ENCODE peak calls at places on chromosomes 11 and 22, in seven cellular contexts. One of them, this sample, is unnamed.

GRCh38 chr11:71284525-71285092 is 32.2 kb upstream of the SHANK2 start:
- DNase-seq in psoas muscle: no peak
- DNase-seq in transverse colon: peak; percentile 55
- DNase-seq in testis: no peak
- DNase-seq in mammary epithelial cell: no peak
- DNase-seq in suprapubic skin: peak; percentile 67
- DNase-seq in stomach: peak; percentile 54
- DNase-seq in this sample: no peak

GRCh38 chr11:117993988-117994741 is 8.0 kb downstream of the IL10RA start:
- DNase-seq in psoas muscle: peak; percentile 32
- DNase-seq in transverse colon: no peak
- DNase-seq in testis: peak; percentile 43
- DNase-seq in mammary epithelial cell: no peak
- DNase-seq in suprapubic skin: no peak
- DNase-seq in stomach: no peak
- DNase-seq in this sample: no peak

GRCh38 chr11:6438979-6439571 is 1.7 kb downstream of the HPX start:
- DNase-seq in psoas muscle: no peak
- DNase-seq in transverse colon: peak; percentile 62
- DNase-seq in testis: peak; percentile 57
- DNase-seq in mammary epithelial cell: peak; percentile 41
- DNase-seq in suprapubic skin: no peak
- DNase-seq in stomach: peak; percentile 68
- DNase-seq in this sample: peak; percentile 57

GRCh38 chr22:42692239-42693054 is 28.2 kb downstream of the A4GALT start:
- DNase-seq in psoas muscle: no peak
- DNase-seq in transverse colon: no peak
- DNase-seq in testis: no peak
- DNase-seq in mammary epithelial cell: no peak
- DNase-seq in suprapubic skin: no peak
- DNase-seq in stomach: no peak
- DNase-seq in this sample: no peak

GRCh38 chr11:59660621-59661020 is 8.2 kb downstream of the PATL1 start:
- DNase-seq in psoas muscle: no peak
- DNase-seq in transverse colon: no peak
- DNase-seq in testis: no peak
- DNase-seq in mammary epithelial cell: no peak
- DNase-seq in suprapubic skin: no peak
- DNase-seq in stomach: no peak
- DNase-seq in this sample: no peak

GRCh38 chr11:68370211-68371111 is 58.1 kb downstream of the LRP5 start:
- DNase-seq in psoas muscle: no peak
- DNase-seq in transverse colon: peak; percentile 62
- DNase-seq in testis: peak; percentile 30
- DNase-seq in mammary epithelial cell: no peak
- DNase-seq in suprapubic skin: no peak
- DNase-seq in stomach: no peak
- DNase-seq in this sample: no peak

GRCh38 chr11:88455974-88456373 is 118.4 kb upstream of the CTSC start:
- DNase-seq in psoas muscle: no peak
- DNase-seq in transverse colon: no peak
- DNase-seq in testis: no peak
- DNase-seq in mammary epithelial cell: no peak
- DNase-seq in suprapubic skin: no peak
- DNase-seq in stomach: no peak
- DNase-seq in this sample: no peak

GRCh38 chr11:101446238-101446637 is 137.6 kb downstream of the TRPC6 start:
- DNase-seq in psoas muscle: no peak
- DNase-seq in transverse colon: no peak
- DNase-seq in testis: no peak
- DNase-seq in mammary epithelial cell: peak; percentile 34
- DNase-seq in suprapubic skin: no peak
- DNase-seq in stomach: no peak
- DNase-seq in this sample: no peak

GRCh38 chr11:10295056-10295901 is 1.3 kb upstream of the SBF2 start:
- DNase-seq in psoas muscle: no peak
- DNase-seq in transverse colon: no peak
- DNase-seq in testis: no peak
- DNase-seq in mammary epithelial cell: no peak
- DNase-seq in suprapubic skin: no peak
- DNase-seq in stomach: no peak
- DNase-seq in this sample: no peak

GRCh38 chr11:111935331-111936044 is 1.7 kb upstream of the DIXDC1 start:
- DNase-seq in psoas muscle: no peak
- DNase-seq in transverse colon: no peak
- DNase-seq in testis: no peak
- DNase-seq in mammary epithelial cell: no peak
- DNase-seq in suprapubic skin: no peak
- DNase-seq in stomach: no peak
- DNase-seq in this sample: no peak

GRCh38 chr22:28366856-28367255 is 312.8 kb downstream of the TTC28 start:
- DNase-seq in psoas muscle: no peak
- DNase-seq in transverse colon: no peak
- DNase-seq in testis: no peak
- DNase-seq in mammary epithelial cell: no peak
- DNase-seq in suprapubic skin: no peak
- DNase-seq in stomach: no peak
- DNase-seq in this sample: no peak

GRCh38 chr11:57338152-57338551 is at the start of gene P2RX3:
- DNase-seq in psoas muscle: no peak
- DNase-seq in transverse colon: no peak
- DNase-seq in testis: no peak
- DNase-seq in mammary epithelial cell: no peak
- DNase-seq in suprapubic skin: no peak
- DNase-seq in stomach: no peak
- DNase-seq in this sample: no peak

GRCh38 chr11:63015521-63016215 is at the start of gene SLC22A8:
- DNase-seq in psoas muscle: no peak
- DNase-seq in transverse colon: no peak
- DNase-seq in testis: peak; percentile 40
- DNase-seq in mammary epithelial cell: no peak
- DNase-seq in suprapubic skin: peak; percentile 72
- DNase-seq in stomach: no peak
- DNase-seq in this sample: no peak

GRCh38 chr11:128552783-128553661 is 34.3 kb downstream of the ETS1 start:
- DNase-seq in psoas muscle: no peak
- DNase-seq in transverse colon: peak; percentile 37
- DNase-seq in testis: no peak
- DNase-seq in mammary epithelial cell: peak; percentile 94
- DNase-seq in suprapubic skin: no peak
- DNase-seq in stomach: no peak
- DNase-seq in this sample: peak; percentile 74

GRCh38 chr22:32823024-32823730 is 21.7 kb downstream of the TIMP3 start:
- DNase-seq in psoas muscle: no peak
- DNase-seq in transverse colon: peak; percentile 45
- DNase-seq in testis: peak; percentile 57
- DNase-seq in mammary epithelial cell: no peak
- DNase-seq in suprapubic skin: no peak
- DNase-seq in stomach: peak; percentile 53
- DNase-seq in this sample: no peak

GRCh38 chr11:112748713-112749481 is 212.3 kb upstream of the NCAM1 start:
- DNase-seq in psoas muscle: no peak
- DNase-seq in transverse colon: no peak
- DNase-seq in testis: no peak
- DNase-seq in mammary epithelial cell: no peak
- DNase-seq in suprapubic skin: no peak
- DNase-seq in stomach: no peak
- DNase-seq in this sample: peak; percentile 33

GRCh38 chr22:44188986-44189630 is 8.4 kb downstream of the PARVG start:
- DNase-seq in psoas muscle: no peak
- DNase-seq in transverse colon: no peak
- DNase-seq in testis: no peak
- DNase-seq in mammary epithelial cell: no peak
- DNase-seq in suprapubic skin: no peak
- DNase-seq in stomach: no peak
- DNase-seq in this sample: no peak

GRCh38 chr11:57885298-57886035 is 123.9 kb downstream of the CTNND1 start:
- DNase-seq in psoas muscle: no peak
- DNase-seq in transverse colon: no peak
- DNase-seq in testis: peak; percentile 58
- DNase-seq in mammary epithelial cell: peak; percentile 36
- DNase-seq in suprapubic skin: no peak
- DNase-seq in stomach: no peak
- DNase-seq in this sample: no peak

GRCh38 chr22:41215409-41215808 is 10.3 kb downstream of the L3MBTL2 start:
- DNase-seq in psoas muscle: no peak
- DNase-seq in transverse colon: no peak
- DNase-seq in testis: no peak
- DNase-seq in mammary epithelial cell: no peak
- DNase-seq in suprapubic skin: no peak
- DNase-seq in stomach: no peak
- DNase-seq in this sample: no peak

GRCh38 chr11:66326261-66327111 is 9.6 kb upstream of the CD248 start:
- DNase-seq in psoas muscle: peak; percentile 74
- DNase-seq in transverse colon: no peak
- DNase-seq in testis: no peak
- DNase-seq in mammary epithelial cell: no peak
- DNase-seq in suprapubic skin: no peak
- DNase-seq in stomach: no peak
- DNase-seq in this sample: no peak

GRCh38 chr11:75465701-75466531 is 32.9 kb upstream of the KLHL35 start:
- DNase-seq in psoas muscle: no peak
- DNase-seq in transverse colon: no peak
- DNase-seq in testis: no peak
- DNase-seq in mammary epithelial cell: no peak
- DNase-seq in suprapubic skin: no peak
- DNase-seq in stomach: no peak
- DNase-seq in this sample: no peak

GRCh38 chr11:126890561-126890960 is 110.0 kb downstream of the KIRREL3 start:
- DNase-seq in psoas muscle: no peak
- DNase-seq in transverse colon: no peak
- DNase-seq in testis: no peak
- DNase-seq in mammary epithelial cell: no peak
- DNase-seq in suprapubic skin: no peak
- DNase-seq in stomach: no peak
- DNase-seq in this sample: peak; percentile 57

GRCh38 chr11:2694995-2695939 is 4.5 kb downstream of the KCNQ1OT1 start:
- DNase-seq in psoas muscle: no peak
- DNase-seq in transverse colon: no peak
- DNase-seq in testis: no peak
- DNase-seq in mammary epithelial cell: no peak
- DNase-seq in suprapubic skin: peak; percentile 37
- DNase-seq in stomach: no peak
- DNase-seq in this sample: no peak

GRCh38 chr11:86291466-86292262 is 10.4 kb upstream of the HIKESHI start:
- DNase-seq in psoas muscle: no peak
- DNase-seq in transverse colon: peak; percentile 25
- DNase-seq in testis: peak; percentile 60
- DNase-seq in mammary epithelial cell: peak; percentile 70
- DNase-seq in suprapubic skin: no peak
- DNase-seq in stomach: peak; percentile 47
- DNase-seq in this sample: peak; percentile 47

GRCh38 chr11:13068211-13068610 is 59.1 kb downstream of the RASSF10 start:
- DNase-seq in psoas muscle: no peak
- DNase-seq in transverse colon: no peak
- DNase-seq in testis: no peak
- DNase-seq in mammary epithelial cell: no peak
- DNase-seq in suprapubic skin: no peak
- DNase-seq in stomach: no peak
- DNase-seq in this sample: no peak

GRCh38 chr11:35148163-35148562 is 9.2 kb downstream of the CD44 start:
- DNase-seq in psoas muscle: no peak
- DNase-seq in transverse colon: no peak
- DNase-seq in testis: no peak
- DNase-seq in mammary epithelial cell: no peak
- DNase-seq in suprapubic skin: no peak
- DNase-seq in stomach: no peak
- DNase-seq in this sample: no peak

GRCh38 chr22:24338701-24339451 is 68.2 kb downstream of the SPECC1L start:
- DNase-seq in psoas muscle: peak; percentile 27
- DNase-seq in transverse colon: no peak
- DNase-seq in testis: no peak
- DNase-seq in mammary epithelial cell: peak; percentile 6
- DNase-seq in suprapubic skin: no peak
- DNase-seq in stomach: no peak
- DNase-seq in this sample: no peak

DNA sequence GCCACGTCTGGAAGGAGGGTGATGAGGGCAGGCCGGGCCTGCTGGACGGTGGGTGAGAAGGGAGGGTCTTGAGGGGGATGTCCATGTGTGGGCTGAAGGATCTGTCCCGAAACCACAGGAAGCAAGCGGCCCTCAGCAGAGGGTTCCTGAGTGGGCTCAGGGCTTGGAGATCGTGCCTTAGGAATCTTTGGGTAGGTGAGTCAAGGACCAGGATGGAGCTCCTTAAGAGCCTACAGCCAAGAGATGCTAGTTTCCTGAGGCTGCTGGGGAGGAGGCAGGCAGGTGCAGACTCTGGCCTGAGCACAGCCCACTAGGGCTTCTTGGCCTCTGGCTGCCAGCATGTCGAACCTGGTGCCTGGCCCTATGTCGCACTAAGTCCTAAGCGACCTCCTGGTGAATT is 19.3 kb downstream of the GNAZ start:
- DNase-seq in psoas muscle: no peak
- DNase-seq in transverse colon: no peak
- DNase-seq in testis: no peak
- DNase-seq in mammary epithelial cell: no peak
- DNase-seq in suprapubic skin: no peak
- DNase-seq in stomach: no peak
- DNase-seq in this sample: no peak
- H3K27me3 ChIP-seq in psoas muscle: no peaks in the 10 kb centered on the region
- H3K27me3 ChIP-seq in transverse colon: no peaks in the 10 kb centered on the region
- H3K27me3 ChIP-seq in testis: no peaks in the 10 kb centered on the region
- H3K27me3 ChIP-seq in mammary epithelial cell: no peaks in the 10 kb centered on the region
- H3K27me3 ChIP-seq in suprapubic skin: no peaks in the 10 kb centered on the region
- H3K27me3 ChIP-seq in stomach: no peaks in the 10 kb centered on the region
- H3K27me3 ChIP-seq in this sample: no peaks in the 10 kb centered on the region

GRCh38 chr11:37657645-37658044 is 1059.6 kb upstream of the RAG2 start:
- DNase-seq in psoas muscle: no peak
- DNase-seq in transverse colon: no peak
- DNase-seq in testis: no peak
- DNase-seq in mammary epithelial cell: peak; percentile 29
- DNase-seq in suprapubic skin: no peak
- DNase-seq in stomach: no peak
- DNase-seq in this sample: no peak
- TF ChIP-seq CTCF in psoas muscle: no peak
- TF ChIP-seq CTCF in transverse colon: no peak
- TF ChIP-seq CTCF in testis: peak; percentile 40
- TF ChIP-seq CTCF in mammary epithelial cell: peak; percentile 74
- TF ChIP-seq CTCF in suprapubic skin: no peak
- TF ChIP-seq CTCF in stomach: no peak
- TF ChIP-seq CTCF in this sample: no peak

DNA sequence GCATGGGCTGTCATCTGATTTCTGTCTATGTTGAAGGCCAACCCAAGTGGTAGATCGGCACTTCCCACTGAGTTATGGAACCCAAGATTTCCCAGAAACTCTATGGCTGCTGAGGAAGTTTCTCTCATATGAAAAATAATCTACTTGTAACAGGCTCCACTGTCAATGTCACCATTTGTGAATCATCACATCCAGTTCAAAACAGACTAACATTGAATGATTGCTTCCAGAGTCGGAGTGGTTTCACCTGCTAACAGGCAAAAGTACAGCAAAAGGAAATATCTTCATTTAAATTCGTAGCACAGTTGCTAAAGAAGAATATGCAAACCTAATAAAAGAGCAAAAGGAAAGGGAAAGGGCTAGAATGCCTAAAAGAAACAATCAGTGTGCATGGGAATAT is 12.8 kb downstream of the WT1 start:
- DNase-seq in psoas muscle: no peak
- DNase-seq in transverse colon: no peak
- DNase-seq in testis: no peak
- DNase-seq in mammary epithelial cell: no peak
- DNase-seq in suprapubic skin: no peak
- DNase-seq in stomach: no peak
- DNase-seq in this sample: no peak
- H3K27ac ChIP-seq in psoas muscle: no peak overlapping the region
- H3K27ac ChIP-seq in transverse colon: no peak overlapping the region
- H3K27ac ChIP-seq in testis: no peak overlapping the region
- H3K27ac ChIP-seq in mammary epithelial cell: no peak overlapping the region
- H3K27ac ChIP-seq in suprapubic skin: no peak overlapping the region
- H3K27ac ChIP-seq in stomach: no peak overlapping the region
- H3K27ac ChIP-seq in this sample: no peak overlapping the region

GRCh38 chr11:17351171-17351509 is 460 bp upstream of the NCR3LG1 start:
- DNase-seq in psoas muscle: no peak
- DNase-seq in transverse colon: no peak
- DNase-seq in testis: no peak
- DNase-seq in mammary epithelial cell: no peak
- DNase-seq in suprapubic skin: no peak
- DNase-seq in stomach: no peak
- DNase-seq in this sample: no peak
- H3K27me3 ChIP-seq in psoas muscle: peaks cover 5% of the 10 kb centered on the region
- H3K27me3 ChIP-seq in transverse colon: no peaks in the 10 kb centered on the region
- H3K27me3 ChIP-seq in testis: no peaks in the 10 kb centered on the region
- H3K27me3 ChIP-seq in mammary epithelial cell: no peaks in the 10 kb centered on the region
- H3K27me3 ChIP-seq in suprapubic skin: no peaks in the 10 kb centered on the region
- H3K27me3 ChIP-seq in stomach: no peaks in the 10 kb centered on the region
- H3K27me3 ChIP-seq in this sample: no peaks in the 10 kb centered on the region

This sample was measured in dorsolateral prefrontal cortex.